ENCODE peak calls at places on chromosomes 13 and 19, in five cellular contexts. X is lung microvascular endothelial cell, E is activated T-cell treated with anti-CD3 and anti-CD28 coated beads for 48 hours, C is T-helper 17 cell, B is ELR. L is an unnamed sample.

GRCh38 chr19:2483484-2484151 is 7.7 kb downstream of the GADD45B start:
- DNase-seq in X (no peak), E (no peak), C (no peak), B (no peak), L (no peak)

GRCh38 chr19:33295621-33296472 is 6.5 kb downstream of the CEBPA start:
- DNase-seq in X (no peak), E (no peak), C (no peak), B (no peak), L (no peak)

GRCh38 chr19:6236310-6237291 is 43.2 kb downstream of the MLLT1 start:
- DNase-seq in X (no peak), E (no peak), C (no peak), B (no peak), L (no peak)

GRCh38 chr19:1889907-1890306 is 4.6 kb upstream of the ABHD17A start:
- DNase-seq in X (no peak), E (no peak), C (no peak), B (no peak), L (no peak)

GRCh38 chr13:62837895-62838294 is 1422.2 kb upstream of the PCDH20 start:
- DNase-seq in X (no peak), E (no peak), C (no peak), B (peak; percentile 52), L (no peak)

GRCh38 chr13:36753176-36753575 is 65.8 kb upstream of the RFXAP start:
- DNase-seq in X (no peak), E (no peak), C (no peak), B (no peak), L (no peak)

GRCh38 chr19:47613165-47614146 is 4.5 kb downstream of the BICRA start:
- DNase-seq in X (no peak), E (no peak), C (no peak), B (peak; percentile 45), L (peak; percentile 73)

GRCh38 chr13:41465215-41465907 is 8.0 kb downstream of the RGCC start:
- DNase-seq in X (peak; percentile 36), E (peak; percentile 82), C (peak; percentile 74), B (peak; percentile 93), L (no peak)

GRCh38 chr13:79909664-79910063 is 428.7 kb downstream of the NDFIP2 start:
- DNase-seq in X (no peak), E (no peak), C (no peak), B (no peak), L (no peak)

GRCh38 chr13:80083516-80084085 is 257.3 kb downstream of the SPRY2 start:
- DNase-seq in X (peak; percentile 41), E (no peak), C (no peak), B (peak; percentile 16), L (no peak)

GRCh38 chr19:53212703-53213320 is 19.7 kb upstream of the ZNF665 start:
- DNase-seq in X (no peak), E (no peak), C (no peak), B (no peak), L (no peak)

L was measured in retina.